ENCODE peak calls at places on chromosomes 12 and 14, in six cellular contexts. One of them, this sample, is unnamed.

GRCh38 chr12:64730585-64730964 is 28.6 kb downstream of the GNS start:
- DNase-seq in MM.1S: no peak
- DNase-seq in right atrium auricular region: no peak
- DNase-seq in GM23338: no peak
- DNase-seq in transverse colon: no peak
- DNase-seq in tibial nerve: no peak
- DNase-seq in this sample: no peak

GRCh38 chr12:46387697-46388096 is 15.1 kb upstream of the SLC38A2 start:
- DNase-seq in MM.1S: peak; percentile 41
- DNase-seq in right atrium auricular region: no peak
- DNase-seq in GM23338: peak; percentile 12
- DNase-seq in transverse colon: peak; percentile 36
- DNase-seq in tibial nerve: no peak
- DNase-seq in this sample: no peak

GRCh38 chr12:124045671-124046070 is 72.7 kb downstream of the ZNF664 start:
- DNase-seq in MM.1S: no peak
- DNase-seq in right atrium auricular region: no peak
- DNase-seq in GM23338: no peak
- DNase-seq in transverse colon: no peak
- DNase-seq in tibial nerve: no peak
- DNase-seq in this sample: no peak

GRCh38 chr12:77131977-77132490 is 66.7 kb upstream of the E2F7 start:
- DNase-seq in MM.1S: no peak
- DNase-seq in right atrium auricular region: no peak
- DNase-seq in GM23338: no peak
- DNase-seq in transverse colon: no peak
- DNase-seq in tibial nerve: no peak
- DNase-seq in this sample: no peak

GRCh38 chr14:74275265-74275841 is 27.4 kb downstream of the ABCD4 start:
- DNase-seq in MM.1S: no peak
- DNase-seq in right atrium auricular region: no peak
- DNase-seq in GM23338: no peak
- DNase-seq in transverse colon: no peak
- DNase-seq in tibial nerve: no peak
- DNase-seq in this sample: peak; percentile 95

GRCh38 chr14:68685419-68686211 is 107.3 kb downstream of the ZFP36L1 start:
- DNase-seq in MM.1S: peak; percentile 92
- DNase-seq in right atrium auricular region: no peak
- DNase-seq in GM23338: no peak
- DNase-seq in transverse colon: peak; percentile 57
- DNase-seq in tibial nerve: no peak
- DNase-seq in this sample: peak; percentile 82

GRCh38 chr14:95577875-95578274 is 43.0 kb downstream of the GLRX5 start:
- DNase-seq in MM.1S: no peak
- DNase-seq in right atrium auricular region: no peak
- DNase-seq in GM23338: no peak
- DNase-seq in transverse colon: no peak
- DNase-seq in tibial nerve: no peak
- DNase-seq in this sample: no peak

GRCh38 chr12:52600941-52601481 is at the start of gene KRT72:
- DNase-seq in MM.1S: no peak
- DNase-seq in right atrium auricular region: peak; percentile 48
- DNase-seq in GM23338: peak; percentile 71
- DNase-seq in transverse colon: no peak
- DNase-seq in tibial nerve: no peak
- DNase-seq in this sample: no peak

GRCh38 chr12:124240493-124240892 is 54.4 kb upstream of the RFLNA start:
- DNase-seq in MM.1S: no peak
- DNase-seq in right atrium auricular region: no peak
- DNase-seq in GM23338: peak; percentile 66
- DNase-seq in transverse colon: no peak
- DNase-seq in tibial nerve: no peak
- DNase-seq in this sample: peak; percentile 15

GRCh38 chr12:3170423-3171194 is 93.4 kb downstream of the TSPAN9 start:
- DNase-seq in MM.1S: no peak
- DNase-seq in right atrium auricular region: no peak
- DNase-seq in GM23338: no peak
- DNase-seq in transverse colon: no peak
- DNase-seq in tibial nerve: no peak
- DNase-seq in this sample: peak; percentile 97

GRCh38 chr14:51410846-51411245 is 170.8 kb downstream of the TMX1 start:
- DNase-seq in MM.1S: no peak
- DNase-seq in right atrium auricular region: no peak
- DNase-seq in GM23338: no peak
- DNase-seq in transverse colon: no peak
- DNase-seq in tibial nerve: no peak
- DNase-seq in this sample: no peak

GRCh38 chr14:68146812-68147211 is 327.2 kb downstream of the RAD51B start:
- DNase-seq in MM.1S: no peak
- DNase-seq in right atrium auricular region: no peak
- DNase-seq in GM23338: no peak
- DNase-seq in transverse colon: no peak
- DNase-seq in tibial nerve: no peak
- DNase-seq in this sample: peak; percentile 97

GRCh38 chr12:72549184-72549583 is 277.0 kb downstream of the TRHDE start:
- DNase-seq in MM.1S: no peak
- DNase-seq in right atrium auricular region: no peak
- DNase-seq in GM23338: no peak
- DNase-seq in transverse colon: no peak
- DNase-seq in tibial nerve: no peak
- DNase-seq in this sample: no peak

GRCh38 chr12:52741378-52742195 is 35.6 kb downstream of the KRT76 start:
- DNase-seq in MM.1S: peak; percentile 74
- DNase-seq in right atrium auricular region: no peak
- DNase-seq in GM23338: peak; percentile 89
- DNase-seq in transverse colon: peak; percentile 47
- DNase-seq in tibial nerve: no peak
- DNase-seq in this sample: peak; percentile 43

GRCh38 chr12:80422549-80422948 is 21.5 kb upstream of the PTPRQ start:
- DNase-seq in MM.1S: no peak
- DNase-seq in right atrium auricular region: no peak
- DNase-seq in GM23338: no peak
- DNase-seq in transverse colon: no peak
- DNase-seq in tibial nerve: no peak
- DNase-seq in this sample: no peak

GRCh38 chr12:106981781-106982180 is 5.2 kb downstream of the MTERF2 start:
- DNase-seq in MM.1S: no peak
- DNase-seq in right atrium auricular region: no peak
- DNase-seq in GM23338: no peak
- DNase-seq in transverse colon: no peak
- DNase-seq in tibial nerve: no peak
- DNase-seq in this sample: peak; percentile 73

DNA sequence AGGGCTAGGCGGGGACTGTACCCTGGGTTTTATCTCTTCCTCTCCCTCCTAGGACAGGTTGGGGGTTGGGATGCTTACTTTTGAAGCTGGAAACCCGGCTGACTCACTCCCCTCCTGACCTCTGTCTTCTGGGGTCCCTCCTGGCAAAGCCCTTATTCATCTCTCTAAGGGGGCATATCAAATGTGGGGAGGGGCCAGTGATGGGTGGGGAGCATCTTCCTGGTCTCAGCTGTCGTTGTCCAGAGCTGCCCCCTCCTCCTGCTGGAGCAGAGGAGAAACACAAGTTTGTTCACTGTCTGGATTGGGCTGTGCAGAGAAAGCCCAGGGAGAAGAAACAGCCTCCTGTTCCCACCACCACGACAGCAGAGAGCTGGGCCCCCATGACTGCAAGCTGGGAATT is 85.8 kb downstream of the TNFAIP2 start:
- DNase-seq in MM.1S: no peak
- DNase-seq in right atrium auricular region: no peak
- DNase-seq in GM23338: no peak
- DNase-seq in transverse colon: no peak
- DNase-seq in tibial nerve: no peak
- DNase-seq in this sample: no peak
- H3K4me3 ChIP-seq in MM.1S: no peak overlapping the region
- H3K4me3 ChIP-seq in right atrium auricular region: peak overlapping the region; percentile 59
- H3K4me3 ChIP-seq in GM23338: no peak overlapping the region
- H3K4me3 ChIP-seq in transverse colon: no peak overlapping the region
- H3K4me3 ChIP-seq in tibial nerve: no peak overlapping the region
- H3K4me3 ChIP-seq in this sample: no peak overlapping the region

DNA sequence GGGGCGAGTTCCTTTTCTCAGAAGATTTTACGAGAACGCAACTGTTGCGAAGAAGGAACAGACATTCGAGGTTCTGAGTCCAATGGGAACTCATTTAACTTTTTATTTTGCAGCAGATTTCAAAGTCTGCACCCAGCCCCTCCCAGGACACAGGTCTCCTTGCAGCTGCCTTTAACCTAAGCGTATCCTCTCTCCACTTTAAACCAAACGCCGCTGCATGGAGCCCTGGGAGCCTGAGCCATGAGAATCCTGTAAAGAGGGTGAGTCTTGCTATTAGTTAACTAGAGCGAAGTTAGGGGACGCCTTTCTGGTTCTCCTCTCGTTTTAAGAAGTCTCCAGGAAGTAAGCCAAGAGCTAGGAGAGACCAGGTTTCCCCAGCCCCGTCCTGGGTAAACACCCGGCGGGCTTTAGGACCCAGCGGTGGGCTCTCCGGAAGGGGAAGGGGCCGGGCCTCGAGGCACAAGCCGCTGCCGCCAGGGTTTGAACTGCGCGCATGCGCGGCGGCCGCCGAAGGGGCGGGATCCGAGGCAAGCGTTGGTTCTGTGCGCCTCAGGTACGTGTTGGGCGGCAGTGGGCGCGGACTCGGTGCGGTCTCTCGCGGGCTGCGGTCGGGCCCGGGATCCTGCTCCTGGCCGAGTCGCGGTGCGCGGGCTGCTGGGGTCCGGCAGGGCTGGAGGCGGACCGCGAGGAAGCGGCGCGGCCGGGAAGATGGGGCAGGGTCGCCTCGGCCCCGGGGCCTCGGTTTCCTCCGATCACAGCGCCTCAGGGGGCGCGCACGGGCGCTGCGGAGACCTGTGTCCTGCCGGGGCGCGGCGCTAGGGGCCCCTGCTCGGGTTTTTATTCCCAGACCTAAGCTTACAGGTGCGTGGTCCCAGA is at the start of gene TDP1:
- DNase-seq in MM.1S: peak; percentile 89
- DNase-seq in right atrium auricular region: peak; percentile 95
- DNase-seq in GM23338: peak; percentile 98
- DNase-seq in transverse colon: peak; percentile 98
- DNase-seq in tibial nerve: peak; percentile 85
- DNase-seq in this sample: peak; percentile 90
- TF ChIP-seq CTCF in MM.1S: no peak
- TF ChIP-seq CTCF in right atrium auricular region: no peak
- TF ChIP-seq CTCF in GM23338: peak; percentile 29
- TF ChIP-seq CTCF in transverse colon: no peak
- TF ChIP-seq CTCF in tibial nerve: peak; percentile 58
- TF ChIP-seq CTCF in this sample: no peak

GRCh38 chr12:49296836-49297694 is 2.1 kb downstream of the PRPH start:
- DNase-seq in MM.1S: peak; percentile 39
- DNase-seq in right atrium auricular region: no peak
- DNase-seq in GM23338: peak; percentile 84
- DNase-seq in transverse colon: peak; percentile 63
- DNase-seq in tibial nerve: no peak
- DNase-seq in this sample: no peak

GRCh38 chr12:49294804-49295086 is 202 bp upstream of the PRPH start:
- DNase-seq in MM.1S: no peak
- DNase-seq in right atrium auricular region: no peak
- DNase-seq in GM23338: no peak
- DNase-seq in transverse colon: no peak
- DNase-seq in tibial nerve: no peak
- DNase-seq in this sample: no peak

GRCh38 chr12:49297695-49298060 is 2.7 kb downstream of the PRPH start:
- DNase-seq in MM.1S: no peak
- DNase-seq in right atrium auricular region: no peak
- DNase-seq in GM23338: no peak
- DNase-seq in transverse colon: no peak
- DNase-seq in tibial nerve: no peak
- DNase-seq in this sample: no peak

GRCh38 chr12:49295087-49296001 is at the start of gene PRPH:
- DNase-seq in MM.1S: no peak
- DNase-seq in right atrium auricular region: no peak
- DNase-seq in GM23338: peak; percentile 45
- DNase-seq in transverse colon: no peak
- DNase-seq in tibial nerve: no peak
- DNase-seq in this sample: no peak

GRCh38 chr12:49296034-49296835 is 1.3 kb downstream of the PRPH start:
- DNase-seq in MM.1S: peak; percentile 42
- DNase-seq in right atrium auricular region: no peak
- DNase-seq in GM23338: peak; percentile 78
- DNase-seq in transverse colon: peak; percentile 66
- DNase-seq in tibial nerve: no peak
- DNase-seq in this sample: no peak
- H3K4me3 ChIP-seq in MM.1S: peak overlapping the region; percentile 52
- H3K4me3 ChIP-seq in right atrium auricular region: peak overlapping the region; percentile 33
- H3K4me3 ChIP-seq in GM23338: peak overlapping the region; percentile 68
- H3K4me3 ChIP-seq in transverse colon: no peak overlapping the region
- H3K4me3 ChIP-seq in tibial nerve: no peak overlapping the region
- H3K4me3 ChIP-seq in this sample: no peak overlapping the region

DNA sequence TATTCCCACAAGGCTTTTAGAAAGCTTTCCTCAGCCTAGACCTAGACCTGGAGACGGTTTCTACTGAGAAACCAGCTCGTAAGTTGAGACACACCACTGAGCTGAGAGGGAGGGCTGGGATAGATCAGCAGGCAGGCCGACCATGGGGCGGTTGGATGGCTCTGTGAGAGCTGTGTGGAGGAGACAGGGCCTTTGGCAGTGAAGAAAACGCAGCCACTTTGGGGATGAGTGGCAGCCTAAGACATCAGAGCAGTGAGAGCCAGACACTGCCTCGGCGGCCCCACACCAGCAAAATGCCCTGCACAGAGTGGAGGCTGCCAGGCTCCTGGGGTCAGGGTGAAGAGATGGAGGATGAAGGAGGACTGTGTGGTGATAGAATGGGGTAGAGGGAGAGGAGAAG is 46.0 kb downstream of the CACNA2D4 start:
- DNase-seq in MM.1S: no peak
- DNase-seq in right atrium auricular region: peak; percentile 40
- DNase-seq in GM23338: no peak
- DNase-seq in transverse colon: no peak
- DNase-seq in tibial nerve: no peak
- DNase-seq in this sample: no peak
- TF ChIP-seq CTCF in MM.1S: no peak
- TF ChIP-seq CTCF in right atrium auricular region: no peak
- TF ChIP-seq CTCF in GM23338: no peak
- TF ChIP-seq CTCF in transverse colon: no peak
- TF ChIP-seq CTCF in tibial nerve: no peak
- TF ChIP-seq CTCF in this sample: no peak

GRCh38 chr14:101843665-101844064 is 82.2 kb downstream of the PPP2R5C start:
- DNase-seq in MM.1S: peak; percentile 80
- DNase-seq in right atrium auricular region: no peak
- DNase-seq in GM23338: peak; percentile 55
- DNase-seq in transverse colon: peak; percentile 44
- DNase-seq in tibial nerve: no peak
- DNase-seq in this sample: peak; percentile 21
- H3K4me3 ChIP-seq in MM.1S: no peak overlapping the region
- H3K4me3 ChIP-seq in right atrium auricular region: no peak overlapping the region
- H3K4me3 ChIP-seq in GM23338: no peak overlapping the region
- H3K4me3 ChIP-seq in transverse colon: no peak overlapping the region
- H3K4me3 ChIP-seq in tibial nerve: no peak overlapping the region
- H3K4me3 ChIP-seq in this sample: no peak overlapping the region

DNA sequence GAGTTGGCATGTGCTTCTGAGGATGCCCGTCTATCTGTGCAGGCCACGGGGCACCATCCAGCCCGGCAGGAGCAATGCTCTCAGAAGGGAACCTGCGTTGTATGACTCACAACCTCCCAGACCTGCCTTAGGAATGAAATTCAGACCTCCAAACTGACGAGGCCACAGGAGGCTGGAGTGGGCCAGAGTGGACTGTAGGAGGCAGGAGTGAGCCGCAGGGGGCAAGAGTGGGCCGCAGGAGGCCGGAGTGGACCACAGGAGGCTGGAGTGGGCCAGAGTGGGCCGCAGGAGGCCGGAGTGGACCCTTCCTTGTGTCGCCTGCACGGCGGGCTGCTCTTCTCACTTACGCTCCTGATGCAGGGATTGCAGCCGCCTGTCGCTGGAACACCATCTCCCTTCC is 11.1 kb upstream of the FBRSL1 start:
- DNase-seq in MM.1S: no peak
- DNase-seq in right atrium auricular region: no peak
- DNase-seq in GM23338: no peak
- DNase-seq in transverse colon: no peak
- DNase-seq in tibial nerve: no peak
- DNase-seq in this sample: no peak
- TF ChIP-seq CTCF in MM.1S: no peak
- TF ChIP-seq CTCF in right atrium auricular region: no peak
- TF ChIP-seq CTCF in GM23338: peak; percentile 39
- TF ChIP-seq CTCF in transverse colon: no peak
- TF ChIP-seq CTCF in tibial nerve: no peak
- TF ChIP-seq CTCF in this sample: no peak